ENCODE peak calls at places on chromosomes 12 and 14, in six cellular contexts. D, Q, R, O, I and X are unnamed samples.

GRCh38 chr14:30389134-30389900 is 169.6 kb upstream of the G2E3 start:
- DNase-seq in D (no peak), Q (peak), R (peak), O (no peak), I (no peak), X (no peak)

GRCh38 chr12:47744778-47745436 is 13.8 kb downstream of the RAPGEF3 start:
- DNase-seq in D (no peak), Q (no peak), R (no peak), O (no peak), I (no peak), X (no peak)

GRCh38 chr14:44712095-44712822 is 205.2 kb upstream of the FSCB start:
- DNase-seq in D (no peak), Q (no peak), R (no peak), O (no peak), I (no peak), X (no peak)

GRCh38 chr12:132327351-132328171 is 1.8 kb downstream of the GALNT9 start:
- DNase-seq in D (peak), Q (peak), R (peak), O (peak), I (peak), X (peak)

GRCh38 chr12:68245071-68246021 is 8.1 kb downstream of the IL22 start:
- DNase-seq in D (peak), Q (no peak), R (no peak), O (no peak), I (no peak), X (peak)

GRCh38 chr12:103505371-103506236 is 9.8 kb upstream of the C12orf42 start:
- DNase-seq in D (no peak), Q (no peak), R (peak), O (no peak), I (no peak), X (no peak)

GRCh38 chr12:52082026-52082667 is 2.6 kb downstream of the SMIM41 start:
- DNase-seq in D (peak), Q (peak), R (no peak), O (peak), I (no peak), X (peak)

GRCh38 chr12:56358836-56359532 is 923 bp downstream of the STAT2 start:
- DNase-seq in D (no peak), Q (peak), R (peak), O (peak), I (peak), X (peak)

GRCh38 chr12:82383930-82384513 is 25.7 kb downstream of the METTL25 start:
- DNase-seq in D (no peak), Q (peak), R (peak), O (peak), I (no peak), X (peak)

GRCh38 chr12:43105426-43105981 is 446.5 kb downstream of the ADAMTS20 start:
- DNase-seq in D (no peak), Q (no peak), R (no peak), O (no peak), I (no peak), X (no peak)

GRCh38 chr14:50828738-50829471 is 2.1 kb downstream of the NIN start:
- DNase-seq in D (no peak), Q (no peak), R (no peak), O (no peak), I (no peak), X (no peak)
- TF ChIP-seq CTCF in D (no peak), Q (peak), R (no peak), O (no peak), I (no peak), X (no peak)

GRCh38 chr14:77214216-77214615 is 32.6 kb downstream of the TMEM63C start:
- DNase-seq in D (no peak), Q (no peak), R (no peak), O (no peak), I (no peak), X (no peak)
- H3K4me3 ChIP-seq in D (no peak), Q (no peak), R (no peak), O (no peak), I (no peak), X (no peak)

GRCh38 chr14:38004610-38004879 is 203.2 kb upstream of the SSTR1 start:
- DNase-seq in D (no peak), Q (no peak), R (no peak), O (no peak), I (no peak), X (no peak)
- TF ChIP-seq CTCF in D (no peak), Q (no peak), R (no peak), O (no peak), I (no peak), X (no peak)

GRCh38 chr14:34888186-34888585 is 13.0 kb upstream of the BAZ1A start:
- DNase-seq in D (no peak), Q (no peak), R (no peak), O (no peak), I (no peak), X (no peak)

GRCh38 chr14:34883954-34884353 is 8.8 kb upstream of the BAZ1A start:
- DNase-seq in D (peak), Q (no peak), R (no peak), O (no peak), I (no peak), X (no peak)
- H3K4me3 ChIP-seq in D (no peak), Q (no peak), R (no peak), O (no peak), I (no peak), X (no peak)

DNA sequence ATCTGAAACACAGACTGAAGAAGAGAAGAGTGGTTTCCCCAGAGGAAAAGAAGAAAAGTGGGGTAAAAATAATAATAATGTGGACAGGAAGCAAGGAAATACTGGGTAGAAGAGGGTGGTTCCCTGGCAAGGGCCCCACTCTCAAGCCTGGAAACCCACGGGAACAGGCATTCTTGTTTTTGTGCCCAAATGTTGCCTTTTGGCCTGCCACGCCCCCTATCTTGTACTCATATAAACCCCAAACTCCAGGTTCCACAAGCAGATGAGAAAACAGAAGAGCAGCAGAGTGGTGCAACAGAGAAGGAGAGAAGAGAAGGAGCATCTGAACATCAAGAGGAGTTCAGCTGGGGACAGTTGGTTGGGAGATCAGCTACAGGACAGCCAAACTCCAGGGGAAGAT is 51.2 kb downstream of the NDUFA12 start:
- DNase-seq in D (no peak), Q (peak), R (no peak), O (no peak), I (no peak), X (peak)
- TF ChIP-seq CTCF in D (no peak), Q (no peak), R (no peak), O (no peak), I (no peak), X (no peak)

DNA sequence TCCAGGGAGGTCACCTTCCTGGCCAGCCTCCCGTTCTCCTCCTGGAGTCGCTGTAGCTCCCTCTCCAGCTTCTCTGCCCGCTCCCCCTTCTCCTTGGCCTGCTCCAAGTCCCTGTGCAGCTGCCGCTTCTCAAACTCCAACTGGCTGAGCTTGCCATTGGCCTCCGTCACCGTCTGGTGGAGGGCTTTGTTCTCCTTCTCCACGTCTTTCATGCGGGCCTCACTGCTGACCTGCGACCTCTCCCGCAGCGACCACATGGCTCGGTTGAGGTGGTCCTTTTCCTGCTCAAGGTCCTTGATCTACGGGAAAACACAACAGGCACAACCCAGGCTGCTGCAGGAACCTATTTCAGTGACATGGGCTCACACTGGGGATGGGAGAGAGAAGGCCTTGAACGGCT is 69.3 kb upstream of the GPR68 start:
- DNase-seq in D (no peak), Q (no peak), R (no peak), O (no peak), I (no peak), X (no peak)
- H3K4me3 ChIP-seq in D (no peak), Q (no peak), R (no peak), O (no peak), I (no peak), X (no peak)

DNA sequence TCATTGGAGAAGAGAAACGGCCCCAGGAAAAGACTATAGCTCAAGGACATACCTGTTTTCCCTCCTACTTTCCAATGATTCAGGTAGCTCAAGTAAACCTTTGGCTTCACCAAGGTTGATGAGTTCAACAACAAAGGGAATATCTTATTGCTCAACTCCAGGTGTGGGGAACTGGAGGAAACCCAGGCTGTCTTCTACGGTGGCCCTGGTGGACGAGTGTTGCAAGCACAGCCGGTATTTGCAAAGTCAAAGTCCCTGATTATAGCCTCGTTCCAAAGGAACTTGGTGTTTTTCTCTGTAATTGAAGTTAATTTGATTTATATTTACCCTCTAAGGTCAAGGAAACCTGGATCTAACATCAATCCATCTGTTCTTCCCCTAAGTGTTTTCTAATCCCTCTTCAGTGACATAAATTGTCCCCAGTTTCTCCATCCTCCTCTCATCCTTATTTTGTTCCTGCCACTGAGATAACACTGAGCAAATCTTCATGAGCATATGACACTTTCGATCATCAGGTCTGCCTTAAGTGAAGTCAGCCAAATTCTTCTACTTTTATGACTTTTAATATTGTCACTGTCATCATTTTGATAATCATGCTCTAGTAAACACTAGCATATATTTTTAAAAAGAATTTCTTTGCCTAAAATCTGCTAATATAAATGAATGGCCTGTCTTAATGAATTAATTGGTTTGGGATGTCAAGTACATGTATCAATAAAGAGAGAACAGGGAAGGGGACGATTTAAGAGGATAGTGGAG is 174.6 kb upstream of the TBX3 start:
- DNase-seq in D (no peak), Q (no peak), R (peak), O (no peak), I (no peak), X (no peak)
- TF ChIP-seq CTCF in D (no peak), Q (peak), R (peak), O (peak), I (peak), X (peak)

GRCh38 chr12:108939594-108939993 is 59.7 kb downstream of the DAO start:
- DNase-seq in D (no peak), Q (peak), R (peak), O (peak), I (no peak), X (peak)
- H3K4me3 ChIP-seq in D (no peak), Q (no peak), R (no peak), O (no peak), I (no peak), X (no peak)

GRCh38 chr12:50699149-50699548 is 64.8 kb upstream of the ATF1 start:
- DNase-seq in D (no peak), Q (no peak), R (no peak), O (no peak), I (no peak), X (no peak)

GRCh38 chr12:50696931-50697330 is 67.0 kb upstream of the ATF1 start:
- DNase-seq in D (no peak), Q (no peak), R (no peak), O (no peak), I (no peak), X (no peak)

DNA sequence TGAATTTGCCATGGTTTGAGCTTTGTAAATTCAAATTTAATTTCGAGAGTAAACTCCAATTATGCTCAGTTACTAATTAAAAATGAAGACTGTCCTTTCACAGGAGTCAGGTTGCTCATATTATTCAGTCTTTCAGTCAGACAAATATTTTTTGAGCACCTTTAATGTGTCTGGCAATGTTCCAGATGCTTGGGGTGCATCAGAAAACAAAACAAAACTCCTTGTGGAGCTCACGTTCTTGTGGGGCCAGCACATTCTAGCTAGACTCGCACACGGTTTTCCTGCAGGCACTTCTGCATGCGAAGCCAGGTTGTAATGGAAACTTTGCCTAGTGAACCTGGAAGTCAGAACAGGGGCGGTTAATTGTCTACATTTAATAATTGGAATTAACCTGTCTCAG is 64.0 kb upstream of the ATF1 start:
- DNase-seq in D (no peak), Q (no peak), R (no peak), O (no peak), I (no peak), X (no peak)
- TF ChIP-seq CTCF in D (no peak), Q (no peak), R (no peak), O (no peak), I (no peak), X (no peak)

GRCh38 chr12:123483602-123484273 is 25.8 kb downstream of the SNRNP35 start:
- DNase-seq in D (no peak), Q (no peak), R (no peak), O (no peak), I (no peak), X (no peak)

GRCh38 chr12:123475256-123475703 is 17.3 kb downstream of the SNRNP35 start:
- DNase-seq in D (no peak), Q (no peak), R (no peak), O (no peak), I (no peak), X (no peak)

GRCh38 chr12:123478069-123478468 is 20.1 kb downstream of the SNRNP35 start:
- DNase-seq in D (no peak), Q (no peak), R (no peak), O (no peak), I (no peak), X (no peak)

GRCh38 chr12:123478762-123479161 is 20.8 kb downstream of the SNRNP35 start:
- DNase-seq in D (no peak), Q (peak), R (no peak), O (peak), I (no peak), X (no peak)

DNA sequence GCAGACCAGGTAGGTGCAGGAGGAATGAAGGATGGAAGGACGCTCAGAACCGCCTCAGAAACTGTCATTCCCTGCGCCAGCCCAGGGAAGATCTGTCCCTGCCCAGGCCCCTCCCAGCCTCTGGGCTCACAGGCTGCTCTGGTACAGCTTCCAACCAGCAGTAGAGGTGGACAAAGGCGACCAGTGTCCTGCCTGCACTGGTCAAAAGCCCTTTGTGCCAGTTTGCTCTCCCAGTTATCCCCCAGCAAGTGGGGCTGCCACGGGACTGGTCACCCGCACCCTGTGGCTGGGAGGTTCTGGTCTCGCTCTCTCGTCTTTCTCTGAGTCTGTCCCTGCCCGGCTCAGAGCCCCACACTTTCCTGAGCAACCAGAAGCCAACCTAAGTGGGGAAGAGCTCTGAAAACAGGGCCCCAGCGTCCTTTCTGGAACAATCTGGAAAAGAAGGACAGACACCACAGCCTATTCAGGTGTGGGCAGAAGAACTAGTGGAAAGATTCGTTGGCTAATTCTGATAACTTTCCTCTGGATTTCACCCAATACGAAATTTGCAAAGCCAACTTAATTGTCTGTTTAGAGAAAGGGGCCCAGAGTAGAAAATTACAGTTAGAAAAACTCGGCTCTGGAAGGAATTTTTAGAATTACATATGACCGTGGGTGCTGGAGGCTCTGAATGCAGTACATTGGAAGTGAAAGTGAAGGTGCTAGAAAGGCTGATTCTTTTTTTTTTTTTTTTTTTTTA is 21.7 kb downstream of the SNRNP35 start:
- DNase-seq in D (no peak), Q (no peak), R (no peak), O (no peak), I (no peak), X (no peak)
- H3K4me3 ChIP-seq in D (no peak), Q (no peak), R (no peak), O (no peak), I (no peak), X (no peak)